ENCODE peak calls at places on chromosome 9, in nine cellular contexts. N, Z, K, I, A, J, X, S and E are unnamed samples.

GRCh38 chr9:69028754-69029153 is 6.8 kb upstream of the FXN start:
- DNase-seq in N (no peak), Z (no peak), K (no peak), I (no peak), A (peak), J (no peak), X (no peak), S (no peak), E (no peak)

GRCh38 chr9:37953775-37954437 is 50.0 kb upstream of the SLC25A51 start:
- DNase-seq in N (peak), Z (no peak), K (peak), I (peak), A (no peak), J (no peak), X (no peak), S (no peak), E (no peak)

GRCh38 chr9:134061019-134061687 is 6.7 kb downstream of the BRD3 start:
- DNase-seq in N (no peak), Z (no peak), K (no peak), I (no peak), A (no peak), J (no peak), X (no peak), S (no peak), E (no peak)

GRCh38 chr9:114238919-114239879 is 83.7 kb upstream of the ORM1 start:
- DNase-seq in N (peak), Z (no peak), K (no peak), I (no peak), A (no peak), J (no peak), X (peak), S (no peak), E (no peak)

GRCh38 chr9:98097836-98098235 is 21.2 kb downstream of the TRIM14 start:
- DNase-seq in N (no peak), Z (peak), K (no peak), I (no peak), A (no peak), J (no peak), X (no peak), S (peak), E (no peak)

GRCh38 chr9:26656003-26656940 is 236.3 kb downstream of the CAAP1 start:
- DNase-seq in N (peak), Z (no peak), K (no peak), I (no peak), A (no peak), J (no peak), X (peak), S (no peak), E (no peak)

GRCh38 chr9:130433168-130433946 is 11.4 kb upstream of the ASS1 start:
- DNase-seq in N (no peak), Z (peak), K (no peak), I (no peak), A (peak), J (no peak), X (no peak), S (peak), E (peak)

GRCh38 chr9:127177682-127178265 is 55.3 kb upstream of the ANGPTL2 start:
- DNase-seq in N (no peak), Z (no peak), K (no peak), I (no peak), A (no peak), J (no peak), X (no peak), S (no peak), E (no peak)

GRCh38 chr9:19174127-19174921 is 47.0 kb upstream of the PLIN2 start:
- DNase-seq in N (peak), Z (peak), K (peak), I (no peak), A (peak), J (peak), X (peak), S (no peak), E (no peak)

GRCh38 chr9:77927265-77927664 is 104.3 kb downstream of the GNAQ start:
- DNase-seq in N (peak), Z (no peak), K (no peak), I (no peak), A (no peak), J (peak), X (no peak), S (no peak), E (no peak)

GRCh38 chr9:79939819-79940218 is 368.1 kb downstream of the TLE4 start:
- DNase-seq in N (no peak), Z (no peak), K (peak), I (no peak), A (no peak), J (no peak), X (no peak), S (no peak), E (no peak)

GRCh38 chr9:127418037-127418471 is 6.1 kb upstream of the ZNF79 start:
- DNase-seq in N (no peak), Z (no peak), K (no peak), I (no peak), A (no peak), J (peak), X (no peak), S (no peak), E (peak)

GRCh38 chr9:134204991-134205578 is 40.7 kb upstream of the RNU6ATAC start:
- DNase-seq in N (peak), Z (peak), K (no peak), I (no peak), A (no peak), J (no peak), X (no peak), S (no peak), E (no peak)

GRCh38 chr9:4569101-4569500 is 78.8 kb downstream of the SLC1A1 start:
- DNase-seq in N (no peak), Z (no peak), K (no peak), I (no peak), A (no peak), J (no peak), X (no peak), S (no peak), E (no peak)

GRCh38 chr9:27436234-27436633 is 87.9 kb upstream of the IFNK start:
- DNase-seq in N (no peak), Z (peak), K (no peak), I (no peak), A (no peak), J (no peak), X (no peak), S (no peak), E (no peak)

GRCh38 chr9:122767821-122768220 is 20.9 kb upstream of the OR5C1 start:
- DNase-seq in N (no peak), Z (no peak), K (no peak), I (no peak), A (no peak), J (no peak), X (no peak), S (no peak), E (no peak)

GRCh38 chr9:70678153-70678552 is 263.7 kb upstream of the KLF9 start:
- DNase-seq in N (no peak), Z (no peak), K (no peak), I (no peak), A (no peak), J (no peak), X (no peak), S (no peak), E (no peak)

GRCh38 chr9:28134577-28134976 is 561.3 kb upstream of the C9orf72 start:
- DNase-seq in N (no peak), Z (peak), K (no peak), I (no peak), A (no peak), J (no peak), X (no peak), S (no peak), E (no peak)

GRCh38 chr9:114266969-114267368 is 55.9 kb upstream of the ORM1 start:
- DNase-seq in N (no peak), Z (no peak), K (peak), I (no peak), A (no peak), J (no peak), X (no peak), S (no peak), E (no peak)

GRCh38 chr9:93567271-93567959 is 9.0 kb upstream of the PHF2 start:
- DNase-seq in N (no peak), Z (no peak), K (no peak), I (no peak), A (no peak), J (no peak), X (peak), S (no peak), E (no peak)

GRCh38 chr9:19113964-19114679 is 11.4 kb upstream of the HAUS6 start:
- DNase-seq in N (peak), Z (no peak), K (no peak), I (no peak), A (no peak), J (no peak), X (no peak), S (no peak), E (no peak)

GRCh38 chr9:97853844-97854695 is 1.0 kb downstream of the FOXE1 start:
- DNase-seq in N (no peak), Z (peak), K (no peak), I (no peak), A (peak), J (no peak), X (no peak), S (peak), E (peak)

GRCh38 chr9:90433398-90433890 is 209.2 kb downstream of the DIRAS2 start:
- DNase-seq in N (no peak), Z (no peak), K (peak), I (no peak), A (no peak), J (no peak), X (peak), S (no peak), E (no peak)

GRCh38 chr9:70340572-70340971 is 73.9 kb downstream of the KLF9 start:
- DNase-seq in N (peak), Z (no peak), K (peak), I (no peak), A (no peak), J (peak), X (no peak), S (no peak), E (peak)

GRCh38 chr9:134570151-134570621 is 71.4 kb upstream of the COL5A1 start:
- DNase-seq in N (peak), Z (no peak), K (no peak), I (no peak), A (no peak), J (no peak), X (no peak), S (no peak), E (peak)

GRCh38 chr9:88810826-88811225 is 180.4 kb upstream of the S1PR3 start:
- DNase-seq in N (no peak), Z (no peak), K (no peak), I (no peak), A (no peak), J (no peak), X (no peak), S (no peak), E (no peak)

GRCh38 chr9:114988962-114989599 is 58.7 kb upstream of the TNFSF8 start:
- DNase-seq in N (peak), Z (no peak), K (no peak), I (no peak), A (peak), J (peak), X (no peak), S (peak), E (no peak)

GRCh38 chr9:122821278-122821952 is 7.0 kb downstream of the PDCL start:
- DNase-seq in N (peak), Z (no peak), K (no peak), I (no peak), A (no peak), J (peak), X (peak), S (no peak), E (peak)

GRCh38 chr9:114804504-114804903 is 1.3 kb downstream of the TNFSF15 start:
- DNase-seq in N (peak), Z (no peak), K (peak), I (peak), A (no peak), J (no peak), X (no peak), S (no peak), E (no peak)

GRCh38 chr9:94014845-94015244 is 59.7 kb upstream of the BARX1 start:
- DNase-seq in N (no peak), Z (peak), K (no peak), I (no peak), A (no peak), J (no peak), X (no peak), S (no peak), E (no peak)

GRCh38 chr9:133121200-133122166 is at the start of gene RALGDS:
- DNase-seq in N (peak), Z (peak), K (peak), I (no peak), A (peak), J (peak), X (peak), S (peak), E (peak)

GRCh38 chr9:76642701-76643209 is 121.5 kb upstream of the PCA3 start:
- DNase-seq in N (no peak), Z (no peak), K (no peak), I (no peak), A (no peak), J (no peak), X (no peak), S (no peak), E (no peak)

GRCh38 chr9:76626980-76627379 is 137.3 kb upstream of the PCA3 start:
- DNase-seq in N (no peak), Z (no peak), K (no peak), I (no peak), A (no peak), J (no peak), X (no peak), S (no peak), E (no peak)

GRCh38 chr9:112550531-112550930 is 63.9 kb downstream of the KIAA1958 start:
- DNase-seq in N (no peak), Z (no peak), K (no peak), I (no peak), A (no peak), J (no peak), X (no peak), S (no peak), E (no peak)

GRCh38 chr9:114291064-114291474 is 31.8 kb upstream of the ORM1 start:
- DNase-seq in N (peak), Z (peak), K (peak), I (no peak), A (peak), J (peak), X (peak), S (peak), E (peak)

GRCh38 chr9:96420468-96421219 is 2.5 kb upstream of the ZNF367 start:
- DNase-seq in N (peak), Z (no peak), K (peak), I (peak), A (no peak), J (peak), X (peak), S (no peak), E (no peak)

GRCh38 chr9:98062161-98062560 is 5.6 kb downstream of the NANS start:
- DNase-seq in N (no peak), Z (no peak), K (no peak), I (no peak), A (no peak), J (no peak), X (no peak), S (no peak), E (no peak)